ENCODE peak calls at places on chromosomes 12 and 14, in ten cellular contexts. F is activated T-cell treated with anti-CD3 and anti-CD28 coated beads for 1 hour; V is SHP77; T is RCC 7860; E is NCI-H526; S is effector memory CD4-positive, alpha-beta T cell; J is foreskin keratinocyte; O is heart right ventricle; H is RWPE1; A is neural progenitor cell. Q is an unnamed sample.

GRCh38 chr14:53278602-53279506 is 125.7 kb upstream of the DDHD1 start:
- DNase-seq in F (no peak), V (peak), T (no peak), E (no peak), S (no peak), J (peak), O (no peak), H (peak), A (no peak), Q (peak)

GRCh38 chr12:16197600-16197999 is 79.9 kb downstream of the SLC15A5 start:
- DNase-seq in F (no peak), V (no peak), T (no peak), E (no peak), S (no peak), J (no peak), O (no peak), H (no peak), A (no peak), Q (no peak)

GRCh38 chr12:111056618-111057521 is 136.5 kb upstream of the MYL2 start:
- DNase-seq in F (peak), V (no peak), T (no peak), E (no peak), S (peak), J (no peak), O (no peak), H (no peak), A (no peak), Q (no peak)

GRCh38 chr12:109346920-109347319 is 780 bp upstream of the MYO1H start:
- DNase-seq in F (no peak), V (no peak), T (no peak), E (no peak), S (no peak), J (no peak), O (no peak), H (no peak), A (no peak), Q (no peak)

GRCh38 chr12:52907092-52907810 is 2.4 kb upstream of the KRT8 start:
- DNase-seq in F (no peak), V (peak), T (peak), E (peak), S (no peak), J (peak), O (peak), H (no peak), A (no peak), Q (peak)

GRCh38 chr12:32296541-32296940 is 102.8 kb upstream of the FGD4 start:
- DNase-seq in F (no peak), V (no peak), T (peak), E (no peak), S (no peak), J (no peak), O (no peak), H (no peak), A (no peak), Q (no peak)

GRCh38 chr14:104224516-104225281 is 86.3 kb downstream of the KIF26A start:
- DNase-seq in F (peak), V (peak), T (no peak), E (peak), S (no peak), J (no peak), O (peak), H (no peak), A (peak), Q (no peak)

GRCh38 chr12:122955151-122955550 is 11.1 kb downstream of the ABCB9 start:
- DNase-seq in F (no peak), V (no peak), T (no peak), E (no peak), S (no peak), J (no peak), O (no peak), H (no peak), A (no peak), Q (no peak)

GRCh38 chr14:67343601-67344230 is 15.9 kb downstream of the ATP6V1D start:
- DNase-seq in F (no peak), V (no peak), T (no peak), E (no peak), S (no peak), J (peak), O (no peak), H (peak), A (no peak), Q (peak)

GRCh38 chr12:1835178-1836131 is 15.1 kb downstream of the LRTM2 start:
- DNase-seq in F (no peak), V (no peak), T (no peak), E (no peak), S (no peak), J (no peak), O (no peak), H (no peak), A (no peak), Q (no peak)

GRCh38 chr14:96861568-96862310 is 64.6 kb downstream of the VRK1 start:
- DNase-seq in F (no peak), V (no peak), T (no peak), E (no peak), S (no peak), J (no peak), O (no peak), H (no peak), A (peak), Q (no peak)

GRCh38 chr14:31420013-31420318 is 384 bp downstream of the HEATR5A start:
- DNase-seq in F (peak), V (peak), T (peak), E (no peak), S (no peak), J (peak), O (peak), H (peak), A (peak), Q (peak)

GRCh38 chr14:28751467-28752058 is 15.0 kb upstream of the FOXG1 start:
- DNase-seq in F (no peak), V (peak), T (peak), E (peak), S (no peak), J (peak), O (no peak), H (peak), A (peak), Q (peak)

GRCh38 chr12:131087302-131087818 is 133.7 kb downstream of the ADGRD1 start:
- DNase-seq in F (no peak), V (no peak), T (no peak), E (no peak), S (no peak), J (no peak), O (no peak), H (no peak), A (no peak), Q (no peak)

GRCh38 chr14:70212752-70213151 is 24.0 kb upstream of the SLC8A3 start:
- DNase-seq in F (no peak), V (no peak), T (no peak), E (no peak), S (no peak), J (no peak), O (no peak), H (no peak), A (no peak), Q (no peak)

GRCh38 chr12:78683626-78684025 is 180.9 kb upstream of the SYT1 start:
- DNase-seq in F (no peak), V (no peak), T (no peak), E (no peak), S (no peak), J (no peak), O (no peak), H (no peak), A (no peak), Q (no peak)

GRCh38 chr12:42444192-42444943 is 118.4 kb downstream of the PPHLN1 start:
- DNase-seq in F (no peak), V (no peak), T (no peak), E (no peak), S (no peak), J (no peak), O (no peak), H (no peak), A (no peak), Q (no peak)

GRCh38 chr12:29895966-29896365 is 112.2 kb upstream of the TMTC1 start:
- DNase-seq in F (no peak), V (no peak), T (no peak), E (no peak), S (no peak), J (no peak), O (no peak), H (no peak), A (peak), Q (no peak)

GRCh38 chr14:64444984-64445845 is 20.1 kb upstream of the AKAP5 start:
- DNase-seq in F (peak), V (no peak), T (peak), E (no peak), S (no peak), J (no peak), O (no peak), H (no peak), A (no peak), Q (peak)

GRCh38 chr12:116076399-116076798 is 201.1 kb downstream of the MED13L start:
- DNase-seq in F (no peak), V (no peak), T (no peak), E (no peak), S (no peak), J (peak), O (no peak), H (peak), A (no peak), Q (peak)

Q was measured in mammary epithelial cell.